ENCODE peak calls at places on chromosomes 7 and 10, in nine cellular contexts. F, V, B, Q, U, L, P, Z and X are unnamed samples.

GRCh38 chr7:42426163-42426562 is 189.2 kb upstream of the GLI3 start:
- DNase-seq in F (no peak), V (no peak), B (no peak), Q (no peak), U (no peak), L (no peak), P (no peak), Z (peak), X (no peak)

GRCh38 chr7:155007947-155008346 is 5.0 kb upstream of the PAXIP1 start:
- DNase-seq in F (no peak), V (peak), B (no peak), Q (no peak), U (no peak), L (peak), P (no peak), Z (no peak), X (no peak)

GRCh38 chr7:17939111-17939669 is 1.1 kb downstream of the SNX13 start:
- DNase-seq in F (no peak), V (no peak), B (no peak), Q (no peak), U (no peak), L (no peak), P (peak), Z (peak), X (peak)

GRCh38 chr10:69438531-69439349 is 12.5 kb upstream of the TSPAN15 start:
- DNase-seq in F (no peak), V (no peak), B (peak), Q (peak), U (no peak), L (no peak), P (peak), Z (peak), X (no peak)

GRCh38 chr10:13987472-13987871 is 343.3 kb downstream of the FRMD4A start:
- DNase-seq in F (no peak), V (no peak), B (no peak), Q (no peak), U (no peak), L (no peak), P (peak), Z (peak), X (no peak)

GRCh38 chr10:132637477-132638129 is 100.0 kb downstream of the INPP5A start:
- DNase-seq in F (peak), V (peak), B (peak), Q (peak), U (no peak), L (peak), P (peak), Z (peak), X (peak)

GRCh38 chr7:35398518-35398917 is 144.6 kb upstream of the TBX20 start:
- DNase-seq in F (no peak), V (no peak), B (no peak), Q (no peak), U (no peak), L (no peak), P (no peak), Z (no peak), X (no peak)

GRCh38 chr10:110563132-110563531 is 4.4 kb upstream of the SMC3 start:
- DNase-seq in F (no peak), V (no peak), B (no peak), Q (no peak), U (no peak), L (no peak), P (no peak), Z (no peak), X (no peak)

GRCh38 chr10:93512565-93512964 is 16.2 kb downstream of the CEP55 start:
- DNase-seq in F (peak), V (no peak), B (no peak), Q (no peak), U (no peak), L (no peak), P (peak), Z (peak), X (no peak)

GRCh38 chr10:129765664-129766550 is 198.2 kb downstream of the EBF3 start:
- DNase-seq in F (no peak), V (no peak), B (no peak), Q (no peak), U (no peak), L (no peak), P (no peak), Z (no peak), X (no peak)

GRCh38 chr7:84848219-84848973 is 338.5 kb downstream of the SEMA3D start:
- DNase-seq in F (no peak), V (no peak), B (no peak), Q (no peak), U (no peak), L (no peak), P (peak), Z (no peak), X (no peak)

GRCh38 chr10:47339759-47340612 is 8.2 kb upstream of the RBP3 start:
- DNase-seq in F (no peak), V (no peak), B (no peak), Q (no peak), U (no peak), L (no peak), P (no peak), Z (no peak), X (no peak)

GRCh38 chr10:58412502-58412961 is 27.3 kb downstream of the TFAM start:
- DNase-seq in F (no peak), V (no peak), B (no peak), Q (no peak), U (no peak), L (no peak), P (peak), Z (peak), X (no peak)